ENCODE peak calls at places on chromosome 14, in eight cellular contexts. H is GM10248; U is NCI-H1694 treated with DMSO at 0.1 percent for 48 hours; S is endothelial cell; M is A172; E is activated naive CD4-positive, alpha-beta T cell treated with anti-CD3 and anti-CD28 coated beads, Interleukin-2, amount 10 ng/mL, durations not matched to agents 7 days and 5 days; I is NCI-H2171; A is NCI-H1436 treated with DMSO at 0.1 percent for 48 hours. T is an unnamed sample.

GRCh38 chr14:97218713-97219355 is 421.7 kb downstream of the VRK1 start:
- DNase-seq in A (no peak), M (no peak), I (peak), S (peak), H (no peak), U (no peak), E (peak), T (no peak)

GRCh38 chr14:72633551-72633950 is 260.4 kb downstream of the DPF3 start:
- DNase-seq in H (no peak), U (no peak), E (no peak), A (no peak), S (no peak), I (no peak), M (no peak), T (no peak)

GRCh38 chr14:96349286-96350075 is 13.7 kb downstream of the ATG2B start:
- DNase-seq in U (no peak), M (no peak), A (no peak), E (no peak), S (no peak), I (no peak), H (no peak), T (no peak)

GRCh38 chr14:51869426-51870113 is 9.2 kb downstream of the GNG2 start:
- DNase-seq in H (no peak), E (no peak), S (no peak), M (no peak), A (no peak), I (no peak), U (no peak), T (no peak)

GRCh38 chr14:95267306-95267705 is 52.4 kb downstream of the CLMN start:
- DNase-seq in S (no peak), I (no peak), A (no peak), U (no peak), E (no peak), M (no peak), H (no peak), T (no peak)

GRCh38 chr14:57069702-57070101 is 199.0 kb downstream of the EXOC5 start:
- DNase-seq in E (no peak), S (no peak), H (no peak), M (no peak), A (no peak), I (no peak), U (no peak), T (no peak)

GRCh38 chr14:33611405-33612183 is 339.3 kb downstream of the EGLN3 start:
- DNase-seq in E (no peak), I (no peak), M (no peak), U (no peak), A (no peak), S (no peak), H (no peak), T (no peak)

GRCh38 chr14:55107766-55108554 is 21.1 kb upstream of the LGALS3 start:
- DNase-seq in I (no peak), A (no peak), M (peak), U (no peak), H (peak), E (peak), S (peak), T (no peak)

GRCh38 chr14:23936084-23936829 is 17.3 kb upstream of the DHRS4 start:
- DNase-seq in S (no peak), U (no peak), A (no peak), I (no peak), H (no peak), E (no peak), M (no peak), T (no peak)

GRCh38 chr14:31877333-31877798 is 199.7 kb upstream of the ARHGAP5 start:
- DNase-seq in I (peak), A (no peak), M (no peak), H (no peak), U (no peak), S (no peak), E (no peak), T (no peak)

T was measured in CMK.